ENCODE peak calls at places on chromosomes 5 and 9, in seven cellular contexts. B, E, A, T, Z, N and V are unnamed samples.

GRCh38 chr9:77215874-77216273 is 38.5 kb downstream of the VPS13A start:
- DNase-seq in B (peak), Z (no peak), T (no peak), N (no peak), E (no peak), A (no peak), V (no peak)

GRCh38 chr5:95895771-95896170 is 65.9 kb downstream of the ELL2 start:
- DNase-seq in A (no peak), B (peak), Z (no peak), E (no peak), T (no peak), N (peak), V (no peak)

GRCh38 chr5:126031989-126032716 is 391.1 kb upstream of the GRAMD2B start:
- DNase-seq in A (no peak), E (no peak), N (no peak), Z (no peak), B (peak), T (peak), V (no peak)

GRCh38 chr9:130770679-130771442 is 64.2 kb upstream of the ABL1 start:
- DNase-seq in Z (no peak), A (peak), E (no peak), N (peak), T (peak), B (peak), V (no peak)

GRCh38 chr5:126837907-126838539 is 61.1 kb downstream of the LMNB1 start:
- DNase-seq in A (no peak), Z (no peak), E (no peak), N (no peak), T (no peak), B (peak), V (no peak)

GRCh38 chr5:90740244-90740799 is 181.7 kb downstream of the ADGRV1 start:
- DNase-seq in N (no peak), T (no peak), E (no peak), A (no peak), Z (no peak), B (no peak), V (no peak)

GRCh38 chr9:117073539-117074336 is 341.1 kb downstream of the ASTN2 start:
- DNase-seq in Z (no peak), T (no peak), N (peak), B (no peak), A (peak), E (no peak), V (no peak)

GRCh38 chr9:73549991-73550390 is 398.3 kb downstream of the ANXA1 start:
- DNase-seq in Z (no peak), A (no peak), N (no peak), T (no peak), E (no peak), B (no peak), V (no peak)

GRCh38 chr9:133510926-133511505 is 13.7 kb downstream of the MYMK start:
- DNase-seq in A (no peak), T (no peak), B (no peak), N (no peak), Z (no peak), E (no peak), V (no peak)

GRCh38 chr5:54547711-54548250 is 30.2 kb downstream of the SNX18 start:
- DNase-seq in N (no peak), E (peak), B (peak), T (peak), A (no peak), Z (no peak), V (peak)